ENCODE peak calls at places on chromosome 18, in nine cellular contexts. X is left ventricle myocardium inferior, B is cardiac muscle cell, Q is PC-3, K is transverse colon, A is heart left ventricle, J is A549, U is left lung, P is spleen. V is an unnamed sample. For H3K4me1 and H3K9me3, the result is how much of the 10 kb centered on the place peaks cover.

GRCh38 chr18:27483266-27483665 is 298.2 kb upstream of the CHST9 start:
- DNase-seq in X (no peak), B (no peak), Q (no peak), K (no peak), A (no peak), J (no peak), U (no peak), P (no peak), V (no peak)

GRCh38 chr18:74604774-74605173 is 7.1 kb downstream of the ZNF407 start:
- DNase-seq in X (no peak), B (peak), Q (no peak), K (no peak), A (no peak), J (no peak), U (no peak), P (no peak), V (no peak)

GRCh38 chr18:42807852-42808251 is 307.6 kb downstream of the RIT2 start:
- DNase-seq in X (no peak), B (no peak), Q (no peak), K (no peak), A (no peak), J (no peak), U (no peak), P (no peak), V (no peak)

GRCh38 chr18:23970161-23971153 is 44.1 kb upstream of the TTC39C start:
- DNase-seq in X (no peak), B (no peak), Q (no peak), K (no peak), A (no peak), J (no peak), U (no peak), P (no peak), V (no peak)

GRCh38 chr18:6521804-6522418 is 107.2 kb upstream of the L3MBTL4 start:
- DNase-seq in X (no peak), B (peak), Q (peak), K (peak), A (no peak), J (no peak), U (no peak), P (no peak), V (no peak)

GRCh38 chr18:60232541-60232940 is 140.0 kb downstream of the MC4R start:
- DNase-seq in X (no peak), B (peak), Q (peak), K (no peak), A (no peak), J (peak), U (no peak), P (no peak), V (no peak)

GRCh38 chr18:13136056-13136688 is 82.4 kb upstream of the LDLRAD4 start:
- DNase-seq in X (no peak), B (no peak), Q (no peak), K (peak), A (no peak), J (no peak), U (peak), P (peak), V (no peak)

GRCh38 chr18:30485078-30485477 is 557.5 kb downstream of the DSC3 start:
- DNase-seq in X (no peak), B (no peak), Q (peak), K (no peak), A (no peak), J (no peak), U (no peak), P (no peak), V (no peak)

GRCh38 chr18:39806519-39806918 is 2148.5 kb upstream of the PIK3C3 start:
- DNase-seq in X (no peak), B (peak), Q (peak), K (no peak), A (no peak), J (no peak), U (no peak), P (no peak), V (no peak)

GRCh38 chr18:30163573-30163972 is 879.0 kb downstream of the DSC3 start:
- DNase-seq in X (no peak), B (no peak), Q (peak), K (no peak), A (no peak), J (no peak), U (no peak), P (no peak), V (no peak)

GRCh38 chr18:56709463-56709862 is 58.3 kb downstream of the WDR7 start:
- DNase-seq in X (no peak), B (peak), Q (peak), K (no peak), A (no peak), J (peak), U (no peak), P (no peak), V (no peak)

GRCh38 chr18:43001821-43002220 is 113.7 kb downstream of the RIT2 start:
- DNase-seq in X (no peak), B (peak), Q (no peak), K (no peak), A (no peak), J (no peak), U (no peak), P (no peak), V (no peak)

GRCh38 chr18:63402246-63403164 is 19.8 kb downstream of the VPS4B start:
- DNase-seq in X (no peak), B (no peak), Q (peak), K (no peak), A (no peak), J (no peak), U (no peak), P (no peak), V (no peak)

GRCh38 chr18:48529796-48530195 is 9.0 kb upstream of the CTIF start:
- DNase-seq in X (no peak), B (peak), Q (peak), K (no peak), A (no peak), J (no peak), U (no peak), P (no peak), V (no peak)

GRCh38 chr18:32803571-32803970 is 30.7 kb upstream of the KLHL14 start:
- DNase-seq in X (no peak), B (no peak), Q (no peak), K (no peak), A (no peak), J (no peak), U (no peak), P (no peak), V (no peak)

GRCh38 chr18:9092665-9093064 is 9.8 kb upstream of the NDUFV2 start:
- DNase-seq in X (no peak), B (peak), Q (peak), K (no peak), A (no peak), J (no peak), U (no peak), P (no peak), V (no peak)

GRCh38 chr18:58476521-58477210 is 152.2 kb downstream of the ALPK2 start:
- DNase-seq in X (no peak), B (no peak), Q (no peak), K (no peak), A (no peak), J (no peak), U (no peak), P (no peak), V (no peak)

GRCh38 chr18:25137133-25137472 is 214.9 kb downstream of the ZNF521 start:
- DNase-seq in X (no peak), B (no peak), Q (no peak), K (no peak), A (no peak), J (no peak), U (no peak), P (no peak), V (no peak)

GRCh38 chr18:71471963-71472725 is 1072.0 kb downstream of the CBLN2 start:
- DNase-seq in X (no peak), B (no peak), Q (no peak), K (no peak), A (no peak), J (no peak), U (no peak), P (no peak), V (no peak)

GRCh38 chr18:73594749-73595148 is 552.9 kb downstream of the FBXO15 start:
- DNase-seq in X (peak), B (peak), Q (no peak), K (no peak), A (no peak), J (no peak), U (no peak), P (no peak), V (no peak)

GRCh38 chr18:66764225-66764624 is 160.3 kb upstream of the CDH19 start:
- DNase-seq in X (peak), B (no peak), Q (no peak), K (no peak), A (no peak), J (no peak), U (no peak), P (no peak), V (no peak)

GRCh38 chr18:37450434-37451133 is 115.0 kb downstream of the CELF4 start:
- DNase-seq in X (no peak), B (peak), Q (no peak), K (no peak), A (no peak), J (no peak), U (no peak), P (no peak), V (no peak)

GRCh38 chr18:60411715-60412114 is 39.1 kb upstream of the MC4R start:
- DNase-seq in X (no peak), B (no peak), Q (no peak), K (no peak), A (no peak), J (no peak), U (no peak), P (no peak), V (no peak)

GRCh38 chr18:7822435-7823425 is 255.6 kb downstream of the PTPRM start:
- DNase-seq in X (peak), B (peak), Q (no peak), K (no peak), A (no peak), J (no peak), U (no peak), P (no peak), V (no peak)

GRCh38 chr18:3217930-3218647 is 1.7 kb downstream of the MYOM1 start:
- DNase-seq in X (no peak), B (peak), Q (peak), K (peak), A (no peak), J (peak), U (no peak), P (no peak), V (peak)

GRCh38 chr18:58768293-58768974 is 96.2 kb upstream of the ZNF532 start:
- DNase-seq in X (peak), B (peak), Q (peak), K (peak), A (peak), J (peak), U (peak), P (peak), V (peak)

GRCh38 chr18:33114749-33115148 is 325.8 kb downstream of the CCDC178 start:
- DNase-seq in X (no peak), B (no peak), Q (no peak), K (no peak), A (no peak), J (no peak), U (no peak), P (no peak), V (no peak)

GRCh38 chr18:39701839-39702238 is 2136.2 kb upstream of the CELF4 start:
- DNase-seq in X (no peak), B (peak), Q (peak), K (no peak), A (no peak), J (peak), U (no peak), P (no peak), V (no peak)

GRCh38 chr18:9113468-9114149 is 11.1 kb downstream of the NDUFV2 start:
- DNase-seq in X (no peak), B (no peak), Q (no peak), K (no peak), A (no peak), J (no peak), U (no peak), P (no peak), V (no peak)

GRCh38 chr18:59249186-59249774 is 24.0 kb downstream of the RAX start:
- DNase-seq in X (no peak), B (peak), Q (peak), K (peak), A (no peak), J (peak), U (no peak), P (no peak), V (peak)

GRCh38 chr18:79516441-79516931 is 120.8 kb downstream of the NFATC1 start:
- DNase-seq in X (no peak), B (no peak), Q (no peak), K (no peak), A (peak), J (no peak), U (no peak), P (peak), V (no peak)

GRCh38 chr18:3321133-3321812 is 59.3 kb downstream of the MYL12B start:
- DNase-seq in X (no peak), B (peak), Q (peak), K (no peak), A (no peak), J (peak), U (no peak), P (no peak), V (no peak)

GRCh38 chr18:11548940-11549551 is 60.4 kb upstream of the SLC35G4 start:
- DNase-seq in X (no peak), B (no peak), Q (no peak), K (no peak), A (no peak), J (no peak), U (no peak), P (no peak), V (no peak)

GRCh38 chr18:44799422-44800421 is 119.0 kb downstream of the SETBP1 start:
- DNase-seq in X (no peak), B (no peak), Q (no peak), K (no peak), A (no peak), J (no peak), U (no peak), P (no peak), V (no peak)
- H3K4me1 ChIP-seq in X (half or more), B (half or more), Q (under half), K (under half), A (half or more), J (under half), U (under half), P (under half), V (half or more)

GRCh38 chr18:35246831-35247230 is 6.0 kb downstream of the ZNF397 start:
- DNase-seq in X (no peak), B (no peak), Q (no peak), K (no peak), A (no peak), J (no peak), U (no peak), P (no peak), V (no peak)

GRCh38 chr18:35247412-35248249 is 6.8 kb downstream of the ZNF397 start:
- DNase-seq in X (no peak), B (no peak), Q (no peak), K (no peak), A (no peak), J (no peak), U (peak), P (no peak), V (no peak)

GRCh38 chr18:35248429-35248828 is 7.6 kb downstream of the ZNF397 start:
- DNase-seq in X (no peak), B (no peak), Q (no peak), K (no peak), A (no peak), J (no peak), U (no peak), P (no peak), V (no peak)

GRCh38 chr18:35244671-35245070 is 3.8 kb downstream of the ZNF397 start:
- DNase-seq in X (no peak), B (no peak), Q (no peak), K (no peak), A (no peak), J (no peak), U (no peak), P (no peak), V (no peak)

GRCh38 chr18:35245719-35246317 is 5.0 kb downstream of the ZNF397 start:
- DNase-seq in X (no peak), B (no peak), Q (no peak), K (no peak), A (no peak), J (no peak), U (no peak), P (no peak), V (no peak)
- H3K9me3 ChIP-seq in X (under half), B (under half), Q (under half), K (under half), A (under half), J (half or more), U (under half), P (under half), V (under half)

GRCh38 chr18:51278045-51278649 is 80.7 kb upstream of the MEX3C start:
- DNase-seq in X (no peak), B (peak), Q (peak), K (peak), A (no peak), J (peak), U (no peak), P (no peak), V (peak)
- TF ChIP-seq CTCF in X (peak), B (peak), Q (peak), K (no peak), A (peak), J (peak), U (peak), P (peak), V (peak)

GRCh38 chr18:76384114-76384790 is 110.8 kb downstream of the ZNF516 start:
- DNase-seq in X (no peak), B (no peak), Q (no peak), K (no peak), A (no peak), J (no peak), U (no peak), P (no peak), V (no peak)

GRCh38 chr18:76385681-76385975 is 109.4 kb downstream of the ZNF516 start:
- DNase-seq in X (no peak), B (no peak), Q (no peak), K (no peak), A (no peak), J (no peak), U (no peak), P (no peak), V (no peak)

GRCh38 chr18:76382265-76382664 is 112.8 kb downstream of the ZNF516 start:
- DNase-seq in X (no peak), B (no peak), Q (no peak), K (no peak), A (no peak), J (no peak), U (no peak), P (no peak), V (no peak)

GRCh38 chr18:76384861-76385680 is 110.0 kb downstream of the ZNF516 start:
- DNase-seq in X (no peak), B (no peak), Q (no peak), K (no peak), A (no peak), J (no peak), U (no peak), P (no peak), V (no peak)

DNA sequence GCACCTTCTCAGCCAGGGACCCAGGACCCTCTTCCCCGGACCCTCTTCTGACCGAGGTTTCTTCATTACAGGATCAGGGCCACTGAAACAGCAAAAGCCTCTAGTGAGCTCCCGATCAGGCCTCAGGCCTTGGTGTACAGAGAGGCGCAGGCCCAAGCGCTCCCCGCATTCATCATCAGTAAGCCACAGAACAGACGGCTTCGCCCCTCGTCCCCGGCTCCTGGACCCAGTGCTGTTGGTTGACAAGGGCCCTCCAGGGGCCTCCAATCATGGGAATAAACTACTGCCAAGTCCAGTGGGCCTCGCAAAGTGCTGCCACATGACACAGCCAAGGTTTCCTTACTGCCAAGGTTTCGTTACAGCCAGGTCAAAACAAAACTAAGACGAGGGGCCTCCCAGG is 111.4 kb downstream of the ZNF516 start:
- DNase-seq in X (no peak), B (no peak), Q (no peak), K (no peak), A (no peak), J (no peak), U (no peak), P (no peak), V (no peak)
- H3K4me1 ChIP-seq in X (under half), B (under half), Q (under half), K (under half), A (under half), J (under half), U (under half), P (under half), V (under half)

V was measured in pancreas.